ENCODE peak calls at places on chromosomes 3 and 15, in six cellular contexts. G, V, W, F, N and T are unnamed samples.

GRCh38 chr3:149414557-149415231 is 37.2 kb upstream of the TM4SF1 start:
- DNase-seq in V (no peak), N (no peak), G (no peak), F (no peak), W (no peak), T (no peak)

GRCh38 chr3:128623762-128624176 is 26.8 kb downstream of the RPN1 start:
- DNase-seq in W (no peak), V (no peak), N (no peak), G (no peak), F (no peak), T (no peak)

GRCh38 chr3:144708437-144708836 is 736.8 kb downstream of the DIPK2A start:
- DNase-seq in G (no peak), W (no peak), N (no peak), F (no peak), V (no peak), T (no peak)

GRCh38 chr3:196202516-196202970 is 8.7 kb downstream of the ZDHHC19 start:
- DNase-seq in V (peak), F (no peak), N (no peak), W (no peak), G (no peak), T (peak)

GRCh38 chr15:65092046-65092770 is 15.7 kb downstream of the KBTBD13 start:
- DNase-seq in W (no peak), F (no peak), G (no peak), V (no peak), N (no peak), T (no peak)

GRCh38 chr3:46471371-46471914 is 6.7 kb upstream of the LTF start:
- DNase-seq in N (no peak), F (no peak), V (no peak), W (no peak), G (no peak), T (no peak)

GRCh38 chr3:141000027-141000663 is 51.0 kb upstream of the SPSB4 start:
- DNase-seq in N (no peak), W (peak), V (peak), G (peak), F (peak), T (peak)

GRCh38 chr3:38634133-38634532 is 15.4 kb downstream of the SCN5A start:
- DNase-seq in W (no peak), V (peak), G (peak), N (no peak), F (no peak), T (peak)

GRCh38 chr3:53795176-53795575 is 51.0 kb downstream of the CHDH start:
- DNase-seq in G (no peak), W (no peak), V (no peak), N (no peak), F (no peak), T (no peak)

GRCh38 chr3:114855839-114856238 is 291.2 kb downstream of the ZBTB20 start:
- DNase-seq in G (no peak), N (no peak), F (no peak), W (no peak), V (no peak), T (no peak)

GRCh38 chr3:12532182-12532581 is 13.1 kb downstream of the MKRN2OS start:
- DNase-seq in F (peak), G (no peak), V (no peak), N (no peak), W (no peak), T (no peak)

GRCh38 chr3:49173116-49173791 is 1.9 kb downstream of the KLHDC8B start:
- DNase-seq in F (no peak), G (no peak), V (peak), W (no peak), N (no peak), T (peak)

GRCh38 chr15:82647835-82648256 is 683 bp upstream of the CPEB1 start:
- DNase-seq in N (no peak), W (peak), F (peak), V (peak), G (peak), T (no peak)

GRCh38 chr3:173732237-173732636 is 334.7 kb downstream of the NLGN1 start:
- DNase-seq in F (no peak), N (no peak), W (no peak), G (no peak), V (no peak), T (no peak)